ENCODE peak calls at places on chromosomes 3 and 15, in seven cellular contexts. One of them, this sample, is unnamed.

GRCh38 chr15:29849716-29850115 is 27.4 kb upstream of the TJP1 start:
- DNase-seq in keratinocyte: peak; percentile 19
- DNase-seq in hypothalamus: no peak
- DNase-seq in NCI-H2171 treated with DMSO at 0.1 percent for 48 hours: no peak
- DNase-seq in neural crest cell: no peak
- DNase-seq in testis: no peak
- DNase-seq in B cell: no peak
- DNase-seq in this sample: no peak

GRCh38 chr3:170689218-170689874 is 103.5 kb upstream of the SLC7A14 start:
- DNase-seq in keratinocyte: peak; percentile 94
- DNase-seq in hypothalamus: no peak
- DNase-seq in NCI-H2171 treated with DMSO at 0.1 percent for 48 hours: peak; percentile 97
- DNase-seq in neural crest cell: no peak
- DNase-seq in testis: no peak
- DNase-seq in B cell: no peak
- DNase-seq in this sample: peak; percentile 91

GRCh38 chr3:131303848-131304247 is 77.7 kb upstream of the NUDT16 start:
- DNase-seq in keratinocyte: no peak
- DNase-seq in hypothalamus: no peak
- DNase-seq in NCI-H2171 treated with DMSO at 0.1 percent for 48 hours: no peak
- DNase-seq in neural crest cell: no peak
- DNase-seq in testis: no peak
- DNase-seq in B cell: no peak
- DNase-seq in this sample: no peak

GRCh38 chr3:104554409-104554808 is 812.3 kb upstream of the ALCAM start:
- DNase-seq in keratinocyte: no peak
- DNase-seq in hypothalamus: no peak
- DNase-seq in NCI-H2171 treated with DMSO at 0.1 percent for 48 hours: no peak
- DNase-seq in neural crest cell: no peak
- DNase-seq in testis: no peak
- DNase-seq in B cell: no peak
- DNase-seq in this sample: no peak

GRCh38 chr15:44250566-44250965 is 38.0 kb upstream of the GOLM2 start:
- DNase-seq in keratinocyte: no peak
- DNase-seq in hypothalamus: no peak
- DNase-seq in NCI-H2171 treated with DMSO at 0.1 percent for 48 hours: no peak
- DNase-seq in neural crest cell: no peak
- DNase-seq in testis: no peak
- DNase-seq in B cell: no peak
- DNase-seq in this sample: no peak

GRCh38 chr15:58016776-58017175 is 48.7 kb downstream of the ALDH1A2 start:
- DNase-seq in keratinocyte: no peak
- DNase-seq in hypothalamus: no peak
- DNase-seq in NCI-H2171 treated with DMSO at 0.1 percent for 48 hours: no peak
- DNase-seq in neural crest cell: no peak
- DNase-seq in testis: no peak
- DNase-seq in B cell: no peak
- DNase-seq in this sample: no peak

GRCh38 chr3:42961633-42962032 is 17.5 kb upstream of the GASK1A start:
- DNase-seq in keratinocyte: no peak
- DNase-seq in hypothalamus: no peak
- DNase-seq in NCI-H2171 treated with DMSO at 0.1 percent for 48 hours: peak; percentile 22
- DNase-seq in neural crest cell: peak; percentile 51
- DNase-seq in testis: peak; percentile 72
- DNase-seq in B cell: no peak
- DNase-seq in this sample: no peak

GRCh38 chr3:72960812-72961518 is 35.6 kb upstream of the PPP4R2 start:
- DNase-seq in keratinocyte: no peak
- DNase-seq in hypothalamus: no peak
- DNase-seq in NCI-H2171 treated with DMSO at 0.1 percent for 48 hours: no peak
- DNase-seq in neural crest cell: no peak
- DNase-seq in testis: peak; percentile 80
- DNase-seq in B cell: no peak
- DNase-seq in this sample: no peak

GRCh38 chr3:156307704-156308103 is 187.3 kb downstream of the KCNAB1 start:
- DNase-seq in keratinocyte: no peak
- DNase-seq in hypothalamus: no peak
- DNase-seq in NCI-H2171 treated with DMSO at 0.1 percent for 48 hours: no peak
- DNase-seq in neural crest cell: no peak
- DNase-seq in testis: peak; percentile 86
- DNase-seq in B cell: no peak
- DNase-seq in this sample: no peak

GRCh38 chr15:97998307-97999071 is 38.0 kb downstream of the ARRDC4 start:
- DNase-seq in keratinocyte: no peak
- DNase-seq in hypothalamus: no peak
- DNase-seq in NCI-H2171 treated with DMSO at 0.1 percent for 48 hours: no peak
- DNase-seq in neural crest cell: no peak
- DNase-seq in testis: no peak
- DNase-seq in B cell: no peak
- DNase-seq in this sample: no peak

GRCh38 chr3:100002599-100003350 is 111.5 kb downstream of the FILIP1L start:
- DNase-seq in keratinocyte: peak; percentile 93
- DNase-seq in hypothalamus: no peak
- DNase-seq in NCI-H2171 treated with DMSO at 0.1 percent for 48 hours: no peak
- DNase-seq in neural crest cell: no peak
- DNase-seq in testis: no peak
- DNase-seq in B cell: no peak
- DNase-seq in this sample: no peak

GRCh38 chr3:129632056-129632455 is 25.6 kb upstream of the PLXND1 start:
- DNase-seq in keratinocyte: no peak
- DNase-seq in hypothalamus: no peak
- DNase-seq in NCI-H2171 treated with DMSO at 0.1 percent for 48 hours: no peak
- DNase-seq in neural crest cell: no peak
- DNase-seq in testis: no peak
- DNase-seq in B cell: no peak
- DNase-seq in this sample: no peak

GRCh38 chr15:99306694-99307338 is 55.5 kb downstream of the LRRC28 start:
- DNase-seq in keratinocyte: no peak
- DNase-seq in hypothalamus: no peak
- DNase-seq in NCI-H2171 treated with DMSO at 0.1 percent for 48 hours: peak; percentile 90
- DNase-seq in neural crest cell: no peak
- DNase-seq in testis: peak; percentile 44
- DNase-seq in B cell: no peak
- DNase-seq in this sample: no peak

GRCh38 chr15:60727661-60728060 is 248.7 kb upstream of the ICE2 start:
- DNase-seq in keratinocyte: no peak
- DNase-seq in hypothalamus: no peak
- DNase-seq in NCI-H2171 treated with DMSO at 0.1 percent for 48 hours: no peak
- DNase-seq in neural crest cell: no peak
- DNase-seq in testis: no peak
- DNase-seq in B cell: no peak
- DNase-seq in this sample: no peak